ENCODE peak calls at places on chromosomes 3 and 15, in nine cellular contexts. Z, K, S, X, A, R, V, F and O are unnamed samples.

GRCh38 chr15:86611392-86612040 is 531.8 kb downstream of the AGBL1 start:
- DNase-seq in Z (no peak), S (no peak), R (no peak), F (no peak), A (no peak), V (no peak), X (no peak), K (no peak), O (no peak)

GRCh38 chr3:102142379-102143058 is 292.3 kb upstream of the ZPLD1 start:
- DNase-seq in A (no peak), X (no peak), Z (no peak), R (peak), S (no peak), K (no peak), F (no peak), V (no peak), O (peak)

GRCh38 chr3:156181509-156181908 is 61.1 kb downstream of the KCNAB1 start:
- DNase-seq in X (no peak), S (no peak), A (no peak), Z (no peak), R (peak), K (no peak), F (no peak), V (peak), O (peak)

GRCh38 chr3:123520656-123521055 is 64.2 kb downstream of the HACD2 start:
- DNase-seq in F (no peak), Z (no peak), S (no peak), V (no peak), K (no peak), X (no peak), R (no peak), A (no peak), O (no peak)

GRCh38 chr3:31918179-31919165 is 62.6 kb downstream of the OSBPL10 start:
- DNase-seq in F (no peak), R (peak), X (no peak), A (no peak), V (peak), S (no peak), K (no peak), Z (no peak), O (peak)

GRCh38 chr3:23487015-23487414 is 283.9 kb downstream of the UBE2E2 start:
- DNase-seq in F (no peak), Z (no peak), S (no peak), V (no peak), A (no peak), X (no peak), R (no peak), K (no peak), O (no peak)

GRCh38 chr3:54897028-54897711 is 30.7 kb downstream of the LRTM1 start:
- DNase-seq in S (no peak), F (no peak), R (peak), K (no peak), A (no peak), V (peak), X (no peak), Z (no peak), O (peak)

GRCh38 chr3:127211118-127212060 is 18.5 kb downstream of the PRR23E start:
- DNase-seq in V (no peak), R (no peak), F (no peak), A (peak), S (no peak), X (no peak), K (no peak), Z (no peak), O (no peak)

GRCh38 chr15:82064824-82065223 is 19.0 kb upstream of the MEX3B start:
- DNase-seq in K (no peak), X (no peak), A (no peak), R (peak), V (peak), S (no peak), Z (no peak), F (no peak), O (peak)

GRCh38 chr3:78580691-78581090 is 1187.1 kb downstream of the ROBO1 start:
- DNase-seq in X (no peak), Z (no peak), A (no peak), R (no peak), S (no peak), V (peak), K (no peak), F (no peak), O (no peak)

GRCh38 chr3:69710153-69710977 is 28.9 kb upstream of the MITF start:
- DNase-seq in V (peak), Z (no peak), K (no peak), S (no peak), R (peak), A (no peak), F (no peak), X (no peak), O (peak)

GRCh38 chr15:70198441-70199123 is 100.9 kb upstream of the TLE3 start:
- DNase-seq in F (no peak), K (no peak), Z (no peak), S (no peak), X (no peak), R (no peak), V (no peak), A (no peak), O (no peak)

GRCh38 chr3:183494341-183494740 is 61.2 kb downstream of the KLHL6 start:
- DNase-seq in V (no peak), R (no peak), Z (no peak), S (no peak), F (no peak), K (no peak), X (no peak), A (no peak), O (no peak)

GRCh38 chr3:194908972-194909371 is 223.3 kb downstream of the FAM43A start:
- DNase-seq in Z (no peak), F (no peak), V (peak), K (no peak), S (no peak), R (no peak), A (no peak), X (no peak), O (no peak)

GRCh38 chr3:73504255-73504654 is 120.5 kb downstream of the PDZRN3 start:
- DNase-seq in F (no peak), X (no peak), K (no peak), Z (no peak), S (no peak), R (no peak), V (no peak), A (no peak), O (no peak)

GRCh38 chr15:97177135-97177704 is 783.3 kb upstream of the ARRDC4 start:
- DNase-seq in V (no peak), Z (no peak), X (no peak), F (peak), A (no peak), R (peak), S (no peak), K (no peak), O (peak)

GRCh38 chr3:148203263-148204010 is 494.3 kb upstream of the AGTR1 start:
- DNase-seq in V (peak), X (no peak), Z (no peak), S (no peak), A (no peak), K (no peak), R (peak), F (no peak), O (peak)

GRCh38 chr3:106249159-106249558 is 380.3 kb upstream of the CBLB start:
- DNase-seq in V (peak), A (no peak), X (no peak), K (no peak), R (peak), Z (no peak), S (no peak), F (no peak), O (peak)

GRCh38 chr3:42410362-42410761 is at the start of gene LYZL4:
- DNase-seq in K (no peak), Z (no peak), A (no peak), V (no peak), X (no peak), R (no peak), F (no peak), S (no peak), O (no peak)

GRCh38 chr3:123379041-123379830 is 69.7 kb downstream of the ADCY5 start:
- DNase-seq in Z (no peak), S (no peak), X (no peak), F (no peak), R (no peak), K (no peak), A (no peak), V (no peak), O (no peak)

GRCh38 chr3:159182961-159183360 is 381.1 kb downstream of the MFSD1 start:
- DNase-seq in S (no peak), X (no peak), F (no peak), V (no peak), R (no peak), K (no peak), Z (no peak), A (no peak), O (no peak)

GRCh38 chr3:149217347-149217746 is 4.3 kb downstream of the CP start:
- DNase-seq in A (no peak), S (no peak), X (no peak), Z (no peak), R (no peak), V (no peak), K (no peak), F (no peak), O (no peak)

GRCh38 chr15:68411276-68411675 is 20.7 kb downstream of the ITGA11 start:
- DNase-seq in F (no peak), X (peak), K (no peak), Z (no peak), S (peak), V (no peak), R (no peak), A (no peak), O (no peak)

GRCh38 chr3:56889131-56889530 is 87.4 kb upstream of the ARHGEF3 start:
- DNase-seq in X (no peak), V (no peak), S (no peak), K (no peak), R (no peak), A (no peak), F (no peak), Z (no peak), O (no peak)

GRCh38 chr15:99019558-99020540 is 12.3 kb upstream of the PGPEP1L start:
- DNase-seq in Z (no peak), K (no peak), A (no peak), V (peak), S (no peak), X (no peak), R (peak), F (no peak), O (peak)

GRCh38 chr15:41788262-41788661 is 14.0 kb downstream of the MAPKBP1 start:
- DNase-seq in R (no peak), F (no peak), A (no peak), S (no peak), X (no peak), Z (no peak), K (no peak), V (no peak), O (no peak)

GRCh38 chr3:10253731-10254130 is 5.5 kb downstream of the TATDN2 start:
- DNase-seq in Z (no peak), K (no peak), A (no peak), F (no peak), R (no peak), S (peak), V (no peak), X (no peak), O (no peak)

GRCh38 chr3:156449712-156450574 is 105.0 kb downstream of the SSR3 start:
- DNase-seq in F (no peak), S (no peak), A (no peak), K (peak), V (peak), R (peak), X (peak), Z (no peak), O (peak)

GRCh38 chr15:79160211-79160610 is 69.6 kb upstream of the RASGRF1 start:
- DNase-seq in F (no peak), V (peak), Z (no peak), R (peak), X (no peak), K (no peak), A (no peak), S (peak), O (peak)
- H3K4me3 ChIP-seq in F (no peak), V (no peak), Z (no peak), R (no peak), X (no peak), K (no peak), A (no peak), S (no peak), O (no peak)

GRCh38 chr3:108588616-108589015 is 622 bp downstream of the CIP2A start:
- DNase-seq in A (no peak), R (peak), Z (no peak), F (no peak), V (peak), K (no peak), S (no peak), X (no peak), O (no peak)

GRCh38 chr3:108589081-108589997 is at the start of the genes CIP2A and DZIP3:
- DNase-seq in V (peak), K (peak), S (peak), R (peak), A (peak), F (peak), Z (peak), X (peak), O (peak)

GRCh38 chr3:108595304-108595703 is 5.8 kb downstream of the DZIP3 start:
- DNase-seq in R (no peak), Z (no peak), X (no peak), F (no peak), S (no peak), A (no peak), V (no peak), K (no peak), O (no peak)

GRCh38 chr3:108589998-108590323 is 439 bp downstream of the DZIP3 start:
- DNase-seq in X (no peak), Z (no peak), F (no peak), R (no peak), K (no peak), S (no peak), A (no peak), V (no peak), O (no peak)

DNA sequence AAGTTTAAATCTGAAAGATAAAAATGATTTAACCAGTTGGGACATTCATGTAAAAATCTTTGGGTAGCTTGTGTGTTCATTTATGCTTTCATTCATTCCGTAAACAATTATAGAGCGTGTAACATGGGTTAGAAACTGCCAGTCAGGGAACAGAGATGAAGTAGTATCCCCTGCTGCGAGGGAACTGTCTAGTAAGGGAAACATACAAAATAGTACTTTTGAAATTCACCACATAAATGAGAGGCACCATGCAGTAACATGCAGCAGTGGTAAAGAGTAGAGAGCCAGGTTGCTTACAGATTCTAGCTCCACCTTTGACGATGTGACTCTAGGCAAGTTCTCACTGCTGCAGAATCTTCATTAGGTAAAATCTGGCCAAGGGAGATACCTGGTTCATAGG is 921 bp downstream of the DZIP3 start:
- DNase-seq in S (no peak), V (peak), R (peak), A (no peak), F (no peak), K (no peak), X (no peak), Z (no peak), O (no peak)
- H3K4me3 ChIP-seq in S (peak), V (peak), R (peak), A (peak), F (peak), K (peak), X (peak), Z (peak), O (peak)

GRCh38 chr3:12838179-12838965 is 3.0 kb downstream of the RPL32 start:
- DNase-seq in K (no peak), R (peak), S (no peak), V (peak), F (no peak), X (no peak), Z (no peak), A (no peak), O (no peak)
- H3K4me3 ChIP-seq in K (no peak), R (no peak), S (no peak), V (peak), F (no peak), X (no peak), Z (no peak), A (no peak), O (peak)

DNA sequence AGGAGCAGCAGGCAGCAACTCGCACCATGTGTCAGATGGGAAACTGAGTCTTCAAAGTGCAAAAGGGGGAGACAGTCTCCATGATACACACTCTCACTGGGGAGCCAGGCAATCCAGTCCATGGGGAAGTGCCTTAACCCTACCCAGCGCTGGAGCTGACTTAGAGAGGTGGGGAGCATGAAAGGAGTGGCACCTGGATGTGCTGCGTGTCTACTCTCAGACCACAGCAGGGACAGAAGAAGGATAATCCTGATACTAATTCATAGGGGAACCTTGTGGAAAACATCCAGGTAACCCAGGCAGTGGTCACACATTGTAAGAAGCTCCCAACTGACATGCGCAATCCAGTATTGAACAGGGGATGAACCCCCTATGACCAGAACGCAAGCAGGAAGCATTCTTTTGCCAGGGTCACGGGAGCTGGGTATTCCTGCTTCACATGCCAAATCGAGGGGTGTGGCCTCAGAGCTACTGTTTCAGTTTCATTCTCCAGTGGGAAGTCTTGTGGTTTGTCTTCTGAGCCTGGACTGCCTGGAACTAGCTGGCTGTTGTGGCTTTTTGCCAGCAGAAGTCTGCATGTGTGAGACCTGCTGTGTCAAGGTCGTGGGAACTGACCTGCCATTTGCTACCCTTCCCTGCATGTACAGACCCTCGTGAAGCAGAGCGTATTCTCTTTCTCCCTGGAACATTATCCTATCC is 367.6 kb upstream of the NDN start:
- DNase-seq in X (no peak), K (no peak), S (no peak), V (no peak), F (no peak), Z (no peak), A (no peak), R (no peak), O (no peak)
- H3K4me3 ChIP-seq in X (no peak), K (no peak), S (peak), V (no peak), F (no peak), Z (no peak), A (no peak), R (no peak), O (no peak)

GRCh38 chr3:104519468-104519867 is 847.2 kb upstream of the ALCAM start:
- DNase-seq in K (no peak), A (no peak), S (no peak), F (no peak), X (no peak), R (no peak), V (no peak), Z (no peak), O (no peak)
- H3K4me3 ChIP-seq in K (no peak), A (no peak), S (no peak), F (no peak), X (no peak), R (no peak), V (no peak), Z (no peak), O (no peak)

DNA sequence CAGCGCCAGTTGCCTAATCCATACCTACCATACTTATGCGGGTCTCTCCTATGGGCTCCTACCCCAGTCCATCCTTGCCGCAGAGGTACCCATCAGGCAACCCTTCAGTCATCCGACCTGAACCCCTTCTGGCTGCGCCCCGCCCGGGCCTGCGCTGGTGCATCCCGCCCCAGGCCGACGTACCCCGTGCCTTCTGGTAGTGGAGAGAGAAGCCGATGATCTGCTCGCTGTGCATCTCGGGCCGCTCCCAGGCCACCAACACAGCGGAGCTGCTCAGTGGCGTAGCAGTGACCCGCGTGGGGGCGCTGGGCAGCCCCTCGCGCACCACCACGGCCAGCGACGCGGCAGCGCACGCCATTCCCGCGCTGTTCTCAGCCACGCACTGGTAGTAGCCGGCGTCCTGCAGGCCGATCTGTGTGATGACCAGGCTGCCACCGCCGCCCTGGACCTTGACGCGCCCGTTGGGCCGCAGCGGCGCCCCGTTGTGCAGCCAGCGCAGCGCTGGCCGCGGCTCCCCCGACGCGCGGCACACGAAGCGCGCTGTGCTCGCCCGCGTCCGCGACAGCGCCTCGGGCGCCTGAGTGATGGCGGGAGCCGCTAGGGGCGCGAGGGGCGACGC is 17.9 kb upstream of the IGDCC3 start:
- DNase-seq in F (no peak), V (no peak), A (no peak), R (no peak), K (no peak), X (no peak), Z (no peak), S (peak), O (no peak)
- H3K4me3 ChIP-seq in F (peak), V (no peak), A (peak), R (no peak), K (no peak), X (no peak), Z (no peak), S (no peak), O (no peak)

GRCh38 chr15:75451674-75452363 is at the start of gene SIN3A:
- DNase-seq in R (peak), F (peak), A (peak), V (peak), X (peak), Z (peak), S (peak), K (peak), O (peak)

GRCh38 chr15:75451202-75451673 is 252 bp downstream of the SIN3A start:
- DNase-seq in X (no peak), S (no peak), K (no peak), A (no peak), Z (no peak), R (no peak), V (no peak), F (no peak), O (no peak)

GRCh38 chr15:75449585-75450306 is 1.7 kb downstream of the SIN3A start:
- DNase-seq in S (peak), V (peak), R (no peak), K (no peak), Z (no peak), X (peak), F (no peak), A (no peak), O (no peak)

GRCh38 chr15:75450307-75451201 is 936 bp downstream of the SIN3A start:
- DNase-seq in R (peak), F (peak), K (peak), X (peak), S (peak), Z (peak), V (peak), A (peak), O (peak)

DNA sequence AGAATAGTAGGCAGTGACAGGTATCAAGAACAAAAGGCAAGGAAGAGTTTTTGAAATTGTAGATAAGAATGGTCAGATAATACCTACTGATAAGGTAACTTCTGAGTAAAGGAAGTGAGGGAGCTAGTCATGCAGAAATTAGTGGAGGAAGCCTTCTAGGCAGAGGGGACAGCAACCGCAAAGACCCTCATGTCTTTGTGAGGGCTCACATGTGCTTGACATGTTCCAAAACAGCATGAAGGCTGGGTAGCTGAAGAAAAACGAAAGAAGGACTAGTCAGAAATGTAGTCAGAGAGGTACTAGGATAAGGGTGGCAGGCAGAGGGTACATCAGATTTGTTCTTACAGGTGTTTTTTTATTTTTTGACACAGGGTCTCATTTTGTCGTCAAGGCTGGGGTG is 5.3 kb downstream of the SIN3A start:
- DNase-seq in K (no peak), Z (no peak), S (no peak), A (no peak), R (no peak), V (no peak), X (no peak), F (no peak), O (no peak)
- H3K4me3 ChIP-seq in K (no peak), Z (no peak), S (no peak), A (no peak), R (no peak), V (no peak), X (no peak), F (no peak), O (no peak)

GRCh38 chr3:165194477-165195135 is 1.6 kb downstream of the SLITRK3 start:
- DNase-seq in K (no peak), Z (no peak), X (no peak), F (no peak), S (no peak), A (no peak), R (no peak), V (no peak), O (no peak)
- H3K4me3 ChIP-seq in K (peak), Z (no peak), X (peak), F (peak), S (no peak), A (peak), R (no peak), V (no peak), O (no peak)

GRCh38 chr3:133426721-133427120 is 26.9 kb downstream of the BFSP2 start:
- DNase-seq in Z (no peak), R (peak), K (no peak), X (no peak), A (no peak), S (no peak), V (peak), F (no peak), O (peak)
- H3K4me3 ChIP-seq in Z (no peak), R (no peak), K (no peak), X (no peak), A (no peak), S (no peak), V (no peak), F (no peak), O (no peak)

GRCh38 chr3:192496951-192497350 is 230.4 kb downstream of the FGF12 start:
- DNase-seq in S (no peak), F (no peak), K (no peak), A (no peak), Z (no peak), R (no peak), X (no peak), V (no peak), O (no peak)
- H3K4me3 ChIP-seq in S (no peak), F (no peak), K (no peak), A (no peak), Z (no peak), R (no peak), X (no peak), V (no peak), O (no peak)